ENCODE peak calls at places on chromosomes 2 and 18, in ten cellular contexts. One of them, this sample, is unnamed.

GRCh38 chr18:5066380-5066977 is 130.6 kb downstream of the AKAIN1 start:
- DNase-seq in kidney tubule cell: peak
- DNase-seq in NCI-H748 treated with DMSO at 0.1 percent for 48 hours: no peak
- DNase-seq in lung microvascular endothelial cell: no peak
- DNase-seq in GM23338: peak
- DNase-seq in heart right ventricle: no peak
- DNase-seq in thoracic aorta: no peak
- DNase-seq in amniotic stem cell: no peak
- DNase-seq in fibroblast of mammary gland: no peak
- DNase-seq in adipocyte: no peak
- DNase-seq in this sample: no peak

GRCh38 chr2:233817995-233818638 is 36.2 kb downstream of the HJURP start:
- DNase-seq in adipocyte: no peak
- DNase-seq in fibroblast of mammary gland: no peak
- DNase-seq in kidney tubule cell: no peak
- DNase-seq in lung microvascular endothelial cell: no peak
- DNase-seq in amniotic stem cell: no peak
- DNase-seq in heart right ventricle: no peak
- DNase-seq in thoracic aorta: no peak
- DNase-seq in GM23338: no peak
- DNase-seq in NCI-H748 treated with DMSO at 0.1 percent for 48 hours: no peak
- DNase-seq in this sample: no peak

GRCh38 chr18:49972535-49972934 is 159.2 kb upstream of the ACAA2 start:
- DNase-seq in amniotic stem cell: no peak
- DNase-seq in adipocyte: no peak
- DNase-seq in GM23338: no peak
- DNase-seq in thoracic aorta: no peak
- DNase-seq in heart right ventricle: no peak
- DNase-seq in kidney tubule cell: no peak
- DNase-seq in fibroblast of mammary gland: no peak
- DNase-seq in lung microvascular endothelial cell: no peak
- DNase-seq in NCI-H748 treated with DMSO at 0.1 percent for 48 hours: no peak
- DNase-seq in this sample: no peak

GRCh38 chr2:71243548-71244301 is 16.8 kb upstream of the PAIP2B start:
- DNase-seq in kidney tubule cell: no peak
- DNase-seq in GM23338: no peak
- DNase-seq in lung microvascular endothelial cell: no peak
- DNase-seq in amniotic stem cell: no peak
- DNase-seq in NCI-H748 treated with DMSO at 0.1 percent for 48 hours: no peak
- DNase-seq in heart right ventricle: peak
- DNase-seq in fibroblast of mammary gland: no peak
- DNase-seq in thoracic aorta: no peak
- DNase-seq in adipocyte: no peak
- DNase-seq in this sample: peak

GRCh38 chr2:218074031-218074430 is 5.0 kb downstream of the RUFY4 start:
- DNase-seq in adipocyte: peak
- DNase-seq in amniotic stem cell: no peak
- DNase-seq in thoracic aorta: no peak
- DNase-seq in heart right ventricle: no peak
- DNase-seq in GM23338: peak
- DNase-seq in NCI-H748 treated with DMSO at 0.1 percent for 48 hours: no peak
- DNase-seq in lung microvascular endothelial cell: peak
- DNase-seq in kidney tubule cell: peak
- DNase-seq in fibroblast of mammary gland: no peak
- DNase-seq in this sample: no peak

GRCh38 chr2:241279828-241280227 is 35.6 kb downstream of the HDLBP start:
- DNase-seq in thoracic aorta: no peak
- DNase-seq in heart right ventricle: no peak
- DNase-seq in GM23338: no peak
- DNase-seq in lung microvascular endothelial cell: no peak
- DNase-seq in kidney tubule cell: no peak
- DNase-seq in NCI-H748 treated with DMSO at 0.1 percent for 48 hours: no peak
- DNase-seq in amniotic stem cell: no peak
- DNase-seq in fibroblast of mammary gland: no peak
- DNase-seq in adipocyte: no peak
- DNase-seq in this sample: no peak

GRCh38 chr2:64604929-64605550 is 48.7 kb downstream of the SERTAD2 start:
- DNase-seq in adipocyte: peak
- DNase-seq in amniotic stem cell: peak
- DNase-seq in lung microvascular endothelial cell: no peak
- DNase-seq in kidney tubule cell: no peak
- DNase-seq in heart right ventricle: no peak
- DNase-seq in fibroblast of mammary gland: peak
- DNase-seq in NCI-H748 treated with DMSO at 0.1 percent for 48 hours: no peak
- DNase-seq in GM23338: no peak
- DNase-seq in thoracic aorta: no peak
- DNase-seq in this sample: no peak

GRCh38 chr2:120343100-120343432 is 2.9 kb upstream of the INHBB start:
- DNase-seq in lung microvascular endothelial cell: no peak
- DNase-seq in GM23338: no peak
- DNase-seq in NCI-H748 treated with DMSO at 0.1 percent for 48 hours: no peak
- DNase-seq in fibroblast of mammary gland: no peak
- DNase-seq in amniotic stem cell: no peak
- DNase-seq in heart right ventricle: no peak
- DNase-seq in adipocyte: no peak
- DNase-seq in thoracic aorta: no peak
- DNase-seq in kidney tubule cell: peak
- DNase-seq in this sample: no peak

GRCh38 chr18:32091724-32092421 is at the start of gene RNF138:
- DNase-seq in lung microvascular endothelial cell: peak
- DNase-seq in GM23338: peak
- DNase-seq in heart right ventricle: peak
- DNase-seq in thoracic aorta: peak
- DNase-seq in NCI-H748 treated with DMSO at 0.1 percent for 48 hours: peak
- DNase-seq in adipocyte: peak
- DNase-seq in fibroblast of mammary gland: peak
- DNase-seq in kidney tubule cell: peak
- DNase-seq in amniotic stem cell: peak
- DNase-seq in this sample: peak